ENCODE peak calls at places on chromosome 2, in ten cellular contexts. C is ascending aorta, P is ovary, G is PC-3, T is foreskin fibroblast, M is A549, D is spleen, H is stomach, F is heart left ventricle, L is adrenal gland. E is an unnamed sample.

GRCh38 chr2:29009711-29010677 is 28.9 kb downstream of the TOGARAM2 start:
- DNase-seq in L (no peak), T (no peak), D (peak; percentile 82), M (no peak), P (no peak), H (no peak), F (peak; percentile 25), G (no peak), C (no peak), E (no peak)

GRCh38 chr2:8028036-8028435 is 653.8 kb upstream of the ID2 start:
- DNase-seq in F (no peak), H (no peak), P (no peak), M (no peak), G (no peak), T (no peak), C (no peak), L (no peak), D (no peak), E (no peak)

GRCh38 chr2:118833716-118834439 is 13.6 kb downstream of the EN1 start:
- DNase-seq in F (no peak), T (no peak), D (peak; percentile 57), P (no peak), M (no peak), L (no peak), H (no peak), C (no peak), G (no peak), E (no peak)

GRCh38 chr2:37648316-37649011 is 23.0 kb downstream of the CDC42EP3 start:
- DNase-seq in M (no peak), G (no peak), C (peak; percentile 63), L (peak; percentile 54), P (no peak), T (no peak), D (peak; percentile 90), H (peak; percentile 43), F (peak; percentile 78), E (peak; percentile 53)

GRCh38 chr2:39494784-39495251 is 57.7 kb upstream of the MAP4K3 start:
- DNase-seq in P (no peak), T (peak; percentile 98), G (peak; percentile 84), H (no peak), C (no peak), D (no peak), F (peak; percentile 55), M (peak; percentile 89), L (no peak), E (peak; percentile 98)

GRCh38 chr2:26731714-26732113 is 32.4 kb upstream of the SLC35F6 start:
- DNase-seq in G (no peak), L (no peak), H (no peak), P (no peak), M (no peak), C (no peak), D (peak; percentile 43), F (no peak), T (no peak), E (no peak)

GRCh38 chr2:19225931-19226330 is 132.5 kb downstream of the OSR1 start:
- DNase-seq in G (peak; percentile 14), D (no peak), L (no peak), F (no peak), C (no peak), P (no peak), T (no peak), M (no peak), H (no peak), E (no peak)

GRCh38 chr2:232230557-232230956 is 148.0 kb upstream of the ALPP start:
- DNase-seq in T (no peak), H (peak; percentile 49), L (no peak), D (no peak), C (no peak), G (peak; percentile 49), M (peak; percentile 45), P (no peak), F (no peak), E (no peak)

GRCh38 chr2:134257516-134257915 is 3.6 kb downstream of the MGAT5 start:
- DNase-seq in H (no peak), F (no peak), D (no peak), C (no peak), G (no peak), M (no peak), L (no peak), T (no peak), P (no peak), E (no peak)
- H3K4me3 ChIP-seq in H (no peak overlapping the region), F (no peak overlapping the region), D (peak overlapping the region; percentile 59), C (no peak overlapping the region), G (no peak overlapping the region), M (no peak overlapping the region), L (no peak overlapping the region), T (no peak overlapping the region), P (no peak overlapping the region), E (no peak overlapping the region)

GRCh38 chr2:113966832-113967231 is 76.9 kb downstream of the ACTR3 start:
- DNase-seq in F (no peak), C (no peak), G (peak; percentile 46), H (no peak), M (peak; percentile 34), P (no peak), L (no peak), T (no peak), D (no peak), E (no peak)
- H3K4me3 ChIP-seq in F (no peak overlapping the region), C (no peak overlapping the region), G (no peak overlapping the region), H (no peak overlapping the region), M (no peak overlapping the region), P (no peak overlapping the region), L (no peak overlapping the region), T (no peak overlapping the region), D (no peak overlapping the region), E (no peak overlapping the region)

GRCh38 chr2:196970089-196970488 is 43.6 kb upstream of the PGAP1 start:
- DNase-seq in D (no peak), T (no peak), F (no peak), M (no peak), L (no peak), C (no peak), P (no peak), H (no peak), G (no peak), E (no peak)

GRCh38 chr2:196967775-196968174 is 41.3 kb upstream of the PGAP1 start:
- DNase-seq in L (no peak), G (no peak), M (no peak), D (no peak), F (no peak), C (no peak), T (no peak), H (no peak), P (no peak), E (no peak)

GRCh38 chr2:196966078-196966477 is 39.6 kb upstream of the PGAP1 start:
- DNase-seq in P (no peak), T (no peak), F (no peak), G (no peak), D (no peak), C (no peak), H (no peak), M (no peak), L (no peak), E (no peak)

GRCh38 chr2:196963961-196964360 is 37.5 kb upstream of the PGAP1 start:
- DNase-seq in L (no peak), H (peak; percentile 68), G (no peak), F (no peak), T (no peak), D (no peak), M (no peak), P (no peak), C (no peak), E (no peak)

GRCh38 chr2:196967126-196967525 is 40.6 kb upstream of the PGAP1 start:
- DNase-seq in C (no peak), F (no peak), M (no peak), G (no peak), L (no peak), P (no peak), T (peak; percentile 62), D (no peak), H (no peak), E (no peak)
- H3K4me3 ChIP-seq in C (no peak overlapping the region), F (peak overlapping the region; percentile 33), M (no peak overlapping the region), G (no peak overlapping the region), L (no peak overlapping the region), P (peak overlapping the region; percentile 11), T (peak overlapping the region; percentile 18), D (peak overlapping the region; percentile 49), H (peak overlapping the region; percentile 10), E (peak overlapping the region; percentile 28)

GRCh38 chr2:12091201-12091806 is 344.9 kb downstream of the LPIN1 start:
- DNase-seq in D (no peak), L (no peak), P (no peak), M (no peak), G (peak; percentile 88), F (no peak), H (no peak), T (peak; percentile 34), C (no peak), E (no peak)
- H3K4me3 ChIP-seq in D (no peak overlapping the region), L (no peak overlapping the region), P (no peak overlapping the region), M (no peak overlapping the region), G (no peak overlapping the region), F (no peak overlapping the region), H (no peak overlapping the region), T (no peak overlapping the region), C (no peak overlapping the region), E (no peak overlapping the region)

DNA sequence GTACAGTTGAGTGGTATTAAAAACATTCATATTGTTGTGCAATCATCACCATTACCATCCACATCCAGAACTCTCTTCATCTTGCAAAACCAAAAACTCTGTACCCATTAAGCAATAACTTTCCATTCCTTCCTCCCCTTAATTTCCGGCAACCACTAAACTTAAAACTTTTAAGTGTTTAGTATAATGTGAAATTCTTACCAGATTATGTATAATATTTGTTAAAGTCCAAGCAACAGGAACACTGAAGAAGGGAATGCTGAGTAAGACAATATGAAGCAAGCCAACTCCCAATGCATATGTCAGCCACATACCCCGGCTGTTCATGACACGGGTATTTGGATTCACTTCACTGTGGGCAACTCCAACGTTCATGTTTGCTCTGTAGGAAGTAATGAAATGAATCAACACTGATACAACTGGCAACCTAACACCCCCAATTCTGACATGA is 1.9 kb downstream of the ORMDL1 start:
- DNase-seq in C (no peak), F (no peak), M (no peak), L (no peak), D (no peak), T (no peak), H (no peak), G (peak; percentile 36), P (no peak), E (no peak)
- H3K4me3 ChIP-seq in C (peak overlapping the region; percentile 91), F (no peak overlapping the region), M (peak overlapping the region; percentile 88), L (no peak overlapping the region), D (peak overlapping the region; percentile 83), T (peak overlapping the region; percentile 77), H (peak overlapping the region; percentile 63), G (peak overlapping the region; percentile 80), P (no peak overlapping the region), E (peak overlapping the region; percentile 83)

GRCh38 chr2:47169784-47170183 is 14.7 kb upstream of the STPG4 start:
- DNase-seq in H (no peak), M (no peak), L (no peak), P (no peak), G (no peak), T (no peak), C (no peak), F (no peak), D (no peak), E (no peak)
- H3K4me3 ChIP-seq in H (peak overlapping the region; percentile 61), M (no peak overlapping the region), L (no peak overlapping the region), P (no peak overlapping the region), G (no peak overlapping the region), T (peak overlapping the region; percentile 1), C (peak overlapping the region; percentile 20), F (no peak overlapping the region), D (no peak overlapping the region), E (no peak overlapping the region)

GRCh38 chr2:179022685-179023084 is 27.3 kb downstream of the CCDC141 start:
- DNase-seq in D (no peak), T (no peak), C (no peak), P (no peak), L (no peak), H (no peak), F (peak; percentile 47), G (no peak), M (no peak), E (no peak)
- H3K4me3 ChIP-seq in D (no peak overlapping the region), T (no peak overlapping the region), C (no peak overlapping the region), P (no peak overlapping the region), L (no peak overlapping the region), H (no peak overlapping the region), F (no peak overlapping the region), G (no peak overlapping the region), M (no peak overlapping the region), E (no peak overlapping the region)

GRCh38 chr2:32011566-32011960 is 755 bp upstream of the MEMO1 start:
- DNase-seq in L (no peak), T (no peak), H (no peak), M (no peak), F (no peak), D (peak; percentile 74), P (no peak), G (no peak), C (no peak), E (no peak)
- H3K4me3 ChIP-seq in L (no peak overlapping the region), T (peak overlapping the region; percentile 51), H (peak overlapping the region; percentile 95), M (peak overlapping the region; percentile 96), F (peak overlapping the region; percentile 87), D (peak overlapping the region; percentile 98), P (peak overlapping the region; percentile 91), G (peak overlapping the region; percentile 72), C (peak overlapping the region; percentile 89), E (peak overlapping the region; percentile 67)